ENCODE peak calls at places on chromosomes 12 and 14, in five cellular contexts. O, K, Y, U and Q are unnamed samples.

GRCh38 chr12:124412646-124413015 is 117.7 kb downstream of the RFLNA start:
- DNase-seq in Y (no peak), K (no peak), O (no peak), U (no peak), Q (no peak)

GRCh38 chr12:109153711-109154434 is 37.5 kb downstream of the ACACB start:
- DNase-seq in K (no peak), Y (peak; percentile 29), U (no peak), O (peak; percentile 32), Q (peak; percentile 49)

GRCh38 chr14:24297190-24297964 is 2.2 kb downstream of the DHRS1 start:
- DNase-seq in K (peak; percentile 28), U (no peak), Y (peak; percentile 32), O (peak; percentile 43), Q (peak; percentile 87)

GRCh38 chr14:94864421-94865195 is 94.7 kb upstream of the GSC start:
- DNase-seq in O (no peak), U (no peak), Y (no peak), K (no peak), Q (no peak)

GRCh38 chr12:57693317-57693658 is 644 bp upstream of the OS9 start:
- DNase-seq in Y (no peak), K (no peak), O (no peak), U (no peak), Q (no peak)

GRCh38 chr14:30620178-30620577 is 1.9 kb upstream of the SCFD1 start:
- DNase-seq in U (peak; percentile 43), O (no peak), K (peak; percentile 73), Y (no peak), Q (no peak)

GRCh38 chr12:117178745-117179144 is 11.5 kb downstream of the FBXO21 start:
- DNase-seq in O (no peak), U (no peak), K (no peak), Y (no peak), Q (no peak)

GRCh38 chr14:71324767-71325272 is 417.6 kb downstream of the PCNX1 start:
- DNase-seq in U (peak; percentile 89), K (peak; percentile 38), Y (peak; percentile 66), O (no peak), Q (no peak)

GRCh38 chr14:95226801-95227200 is 69.5 kb upstream of the DICER1 start:
- DNase-seq in O (no peak), K (no peak), Y (no peak), U (no peak), Q (no peak)

GRCh38 chr12:98351089-98351488 is 164.3 kb upstream of the TMPO start:
- DNase-seq in Y (no peak), K (no peak), U (no peak), O (no peak), Q (no peak)

GRCh38 chr14:73235531-73236155 is 1.7 kb upstream of the PAPLN start:
- DNase-seq in U (no peak), Y (no peak), K (no peak), O (no peak), Q (no peak)

GRCh38 chr14:57749267-57749666 is 116.6 kb downstream of the SLC35F4 start:
- DNase-seq in Y (no peak), U (no peak), K (no peak), O (no peak), Q (no peak)

GRCh38 chr12:5873341-5873919 is 71.6 kb downstream of the ANO2 start:
- DNase-seq in K (no peak), O (no peak), U (no peak), Y (no peak), Q (no peak)

GRCh38 chr12:51359851-51360250 is 13.4 kb upstream of the CELA1 start:
- DNase-seq in U (no peak), O (no peak), Y (no peak), K (no peak), Q (no peak)

GRCh38 chr12:29611906-29612305 is 114.4 kb upstream of the OVCH1 start:
- DNase-seq in O (no peak), Y (no peak), U (no peak), K (peak; percentile 84), Q (no peak)

GRCh38 chr12:124556896-124557501 is 10.4 kb downstream of the NCOR2 start:
- DNase-seq in U (no peak), Y (no peak), O (peak; percentile 69), K (no peak), Q (no peak)

GRCh38 chr14:80850197-80850814 is 91.2 kb downstream of the CEP128 start:
- DNase-seq in U (no peak), Y (peak; percentile 6), O (peak; percentile 5), K (peak; percentile 68), Q (peak; percentile 12)

GRCh38 chr14:36524220-36524837 is 4.3 kb upstream of the NKX2-1 start:
- DNase-seq in K (no peak), U (no peak), O (no peak), Y (no peak), Q (no peak)

GRCh38 chr14:92961567-92961855 is 38.6 kb downstream of the CHGA start:
- DNase-seq in K (no peak), Y (no peak), O (no peak), U (no peak), Q (no peak)

GRCh38 chr12:117151195-117152031 is 38.9 kb downstream of the FBXO21 start:
- DNase-seq in O (peak; percentile 68), K (peak; percentile 41), U (no peak), Y (peak; percentile 84), Q (peak; percentile 39)

GRCh38 chr14:100540141-100540925 is 46.9 kb downstream of the BEGAIN start:
- DNase-seq in Y (peak; percentile 57), U (no peak), O (peak; percentile 85), K (no peak), Q (peak; percentile 31)

GRCh38 chr14:61364243-61364642 is 42.9 kb downstream of the PRKCH start:
- DNase-seq in Y (no peak), K (no peak), U (no peak), O (no peak), Q (no peak)

GRCh38 chr12:5102261-5102789 is 58.6 kb downstream of the KCNA5 start:
- DNase-seq in U (no peak), K (peak; percentile 94), Y (no peak), O (no peak), Q (no peak)

GRCh38 chr12:28710882-28711281 is 438.2 kb upstream of the FAR2 start:
- DNase-seq in O (no peak), U (no peak), K (peak; percentile 93), Y (no peak), Q (no peak)

GRCh38 chr12:1716215-1716862 is 25.5 kb downstream of the ADIPOR2 start:
- DNase-seq in Y (no peak), O (no peak), K (peak; percentile 66), U (no peak), Q (no peak)

GRCh38 chr12:113912761-113913295 is 53.3 kb downstream of the RBM19 start:
- DNase-seq in K (peak; percentile 70), U (no peak), O (peak; percentile 82), Y (peak; percentile 79), Q (peak; percentile 50)

GRCh38 chr14:99879401-99880295 is 86.4 kb downstream of the EML1 start:
- DNase-seq in Y (no peak), U (no peak), K (peak; percentile 88), O (no peak), Q (no peak)

GRCh38 chr14:95918466-95918865 is 41.8 kb downstream of the TUNAR start:
- DNase-seq in O (no peak), K (peak; percentile 1), U (no peak), Y (no peak), Q (no peak)

GRCh38 chr14:50028458-50028857 is 87.9 kb downstream of the VCPKMT start:
- DNase-seq in O (no peak), U (no peak), K (no peak), Y (no peak), Q (no peak)

GRCh38 chr12:123354600-123354999 is 10.0 kb downstream of the SBNO1 start:
- DNase-seq in O (no peak), U (no peak), K (no peak), Y (no peak), Q (no peak)

GRCh38 chr12:123356159-123356670 is 8.4 kb downstream of the SBNO1 start:
- DNase-seq in U (no peak), K (no peak), Y (no peak), O (no peak), Q (no peak)

DNA sequence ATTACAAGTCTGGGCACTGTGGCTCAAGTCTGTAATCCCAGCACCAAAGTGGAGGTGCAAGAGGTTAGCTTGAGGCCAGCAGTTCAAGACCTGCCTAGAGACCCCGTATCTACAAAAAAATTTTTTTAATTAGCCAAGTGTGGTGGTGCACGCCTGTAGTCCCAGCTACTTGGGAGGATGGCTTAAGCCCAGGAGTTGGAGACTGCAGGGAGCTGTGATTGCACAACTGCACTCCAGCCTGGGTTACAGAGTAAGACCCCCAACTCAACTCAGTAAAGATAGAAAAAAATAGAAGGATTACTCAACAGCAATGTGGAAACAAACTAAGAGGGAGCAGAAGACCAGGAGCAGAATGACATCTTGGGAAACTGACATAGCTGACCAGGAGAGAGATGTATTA is 13.3 kb downstream of the SBNO1 start:
- DNase-seq in Y (no peak), K (no peak), O (no peak), U (no peak), Q (no peak)
- TF ChIP-seq MXI1 in Y (no peak), K (no peak), O (no peak), U (no peak), Q (no peak)

GRCh38 chr14:52827426-52827825 is 36.0 kb upstream of the GNPNAT1 start:
- DNase-seq in Y (no peak), U (no peak), O (no peak), K (no peak), Q (no peak)
- TF ChIP-seq MXI1 in Y (no peak), U (no peak), O (no peak), K (no peak), Q (no peak)

GRCh38 chr14:55127491-55127951 is 1.5 kb upstream of the LGALS3 start:
- DNase-seq in Y (no peak), O (no peak), U (no peak), K (peak; percentile 39), Q (no peak)

GRCh38 chr14:55128386-55129085 is 516 bp upstream of the LGALS3 start:
- DNase-seq in Y (no peak), O (no peak), K (no peak), U (no peak), Q (no peak)

GRCh38 chr14:55130194-55130550 is 1.1 kb downstream of the LGALS3 start:
- DNase-seq in Y (no peak), O (no peak), K (peak; percentile 69), U (no peak), Q (peak; percentile 34)

GRCh38 chr14:55129086-55129427 is at the start of gene LGALS3:
- DNase-seq in O (peak; percentile 88), K (peak; percentile 51), Y (peak; percentile 69), U (no peak), Q (no peak)

GRCh38 chr14:55129428-55130193 is 559 bp downstream of the LGALS3 start:
- DNase-seq in K (peak; percentile 74), U (no peak), Y (no peak), O (peak; percentile 81), Q (peak; percentile 29)
- TF ChIP-seq MXI1 in K (no peak), U (peak; percentile 34), Y (no peak), O (no peak), Q (peak; percentile 18)

GRCh38 chr12:106721931-106722330 is 52.6 kb upstream of the RIC8B start:
- DNase-seq in U (no peak), K (no peak), Y (no peak), O (no peak), Q (no peak)

GRCh38 chr12:106724116-106724515 is 50.4 kb upstream of the RIC8B start:
- DNase-seq in K (no peak), Y (no peak), O (no peak), U (no peak), Q (no peak)

GRCh38 chr12:106724934-106725333 is 49.5 kb upstream of the RIC8B start:
- DNase-seq in U (no peak), O (no peak), K (no peak), Y (no peak), Q (no peak)

GRCh38 chr12:106722854-106723253 is 51.6 kb upstream of the RIC8B start:
- DNase-seq in U (no peak), K (no peak), O (no peak), Y (peak; percentile 37), Q (no peak)

GRCh38 chr12:106723416-106723815 is 51.1 kb upstream of the RIC8B start:
- DNase-seq in Y (no peak), K (no peak), U (no peak), O (no peak), Q (no peak)
- TF ChIP-seq MXI1 in Y (no peak), K (no peak), U (no peak), O (no peak), Q (no peak)